ENCODE peak calls at places on chromosomes 2 and 18, in nine cellular contexts. I is bronchial epithelial cell, V is heart right ventricle, G is neural crest cell, S is pancreas, H is nephron progenitor cell, Q is heart left ventricle, L is mesothelial cell of epicardium, T is gastrocnemius medialis. M is an unnamed sample.

GRCh38 chr18:53416985-53417384 is 807.5 kb downstream of the MBD2 start:
- DNase-seq in I (no peak), V (no peak), G (no peak), S (no peak), H (no peak), Q (no peak), L (no peak), T (no peak), M (no peak)

GRCh38 chr18:79484661-79485621 is 89.2 kb downstream of the NFATC1 start:
- DNase-seq in I (peak; percentile 72), V (no peak), G (no peak), S (no peak), H (peak; percentile 53), Q (peak; percentile 74), L (no peak), T (peak; percentile 7), M (peak; percentile 43)

GRCh38 chr2:178997477-178997876 is 52.5 kb downstream of the CCDC141 start:
- DNase-seq in I (no peak), V (no peak), G (no peak), S (no peak), H (no peak), Q (no peak), L (no peak), T (no peak), M (no peak)

GRCh38 chr2:20439503-20439902 is 7.4 kb upstream of the RHOB start:
- DNase-seq in I (no peak), V (peak; percentile 35), G (no peak), S (peak; percentile 3), H (no peak), Q (no peak), L (no peak), T (peak; percentile 35), M (peak; percentile 5)

GRCh38 chr2:85995648-85996529 is 107.1 kb upstream of the ST3GAL5 start:
- DNase-seq in I (no peak), V (no peak), G (no peak), S (no peak), H (no peak), Q (no peak), L (no peak), T (peak; percentile 8), M (no peak)

GRCh38 chr2:161123531-161124030 is 36.6 kb upstream of the TANK start:
- DNase-seq in I (peak; percentile 94), V (no peak), G (no peak), S (no peak), H (no peak), Q (no peak), L (no peak), T (no peak), M (no peak)

GRCh38 chr2:149399934-149400615 is 69.7 kb downstream of the LYPD6 start:
- DNase-seq in I (no peak), V (no peak), G (no peak), S (peak; percentile 15), H (no peak), Q (no peak), L (no peak), T (no peak), M (no peak)

GRCh38 chr18:29169599-29169998 is 992.7 kb upstream of the CDH2 start:
- DNase-seq in I (no peak), V (no peak), G (no peak), S (no peak), H (no peak), Q (no peak), L (no peak), T (no peak), M (no peak)

GRCh38 chr2:134668821-134669220 is 50.0 kb downstream of the TMEM163 start:
- DNase-seq in I (no peak), V (no peak), G (no peak), S (no peak), H (no peak), Q (no peak), L (no peak), T (no peak), M (no peak)

GRCh38 chr2:240644171-240644651 is 18.9 kb downstream of the GPR35 start:
- DNase-seq in I (no peak), V (no peak), G (no peak), S (peak; percentile 2), H (no peak), Q (peak; percentile 44), L (peak; percentile 28), T (no peak), M (no peak)

GRCh38 chr2:152920846-152921245 is 202.4 kb downstream of the ARL6IP6 start:
- DNase-seq in I (peak; percentile 89), V (no peak), G (no peak), S (no peak), H (no peak), Q (no peak), L (no peak), T (no peak), M (no peak)

GRCh38 chr2:238518127-238518827 is 91.5 kb downstream of the ASB1 start:
- DNase-seq in I (no peak), V (no peak), G (no peak), S (no peak), H (no peak), Q (no peak), L (no peak), T (peak; percentile 48), M (peak; percentile 10)

GRCh38 chr2:218979846-218980738 is 4.9 kb downstream of the FEV start:
- DNase-seq in I (peak; percentile 62), V (peak; percentile 79), G (peak; percentile 84), S (peak; percentile 87), H (peak; percentile 94), Q (peak; percentile 88), L (peak; percentile 91), T (peak; percentile 62), M (peak; percentile 72)

GRCh38 chr2:208101716-208102631 is 22.4 kb downstream of the CRYGD start:
- DNase-seq in I (peak; percentile 29), V (no peak), G (no peak), S (no peak), H (no peak), Q (no peak), L (no peak), T (no peak), M (no peak)

GRCh38 chr2:178550352-178550751 is 70.1 kb downstream of the PLEKHA3 start:
- DNase-seq in I (no peak), V (no peak), G (no peak), S (no peak), H (no peak), Q (no peak), L (no peak), T (no peak), M (no peak)

GRCh38 chr2:156379069-156379468 is 46.5 kb upstream of the NR4A2 start:
- DNase-seq in I (no peak), V (no peak), G (no peak), S (no peak), H (no peak), Q (no peak), L (no peak), T (no peak), M (no peak)

GRCh38 chr2:156379714-156380113 is 47.2 kb upstream of the NR4A2 start:
- DNase-seq in I (no peak), V (no peak), G (no peak), S (no peak), H (no peak), Q (no peak), L (no peak), T (no peak), M (no peak)

GRCh38 chr2:156380117-156380645 is 47.7 kb upstream of the NR4A2 start:
- DNase-seq in I (no peak), V (no peak), G (no peak), S (no peak), H (peak; percentile 2), Q (no peak), L (no peak), T (no peak), M (no peak)

GRCh38 chr2:156385242-156385641 is 50.9 kb upstream of the GPD2 start:
- DNase-seq in I (no peak), V (no peak), G (no peak), S (no peak), H (no peak), Q (no peak), L (no peak), T (no peak), M (no peak)

GRCh38 chr2:156383798-156384197 is 51.3 kb upstream of the NR4A2 start:
- DNase-seq in I (no peak), V (no peak), G (no peak), S (no peak), H (no peak), Q (no peak), L (no peak), T (no peak), M (no peak)
- TF ChIP-seq CTCF in I (no peak), V (no peak), G (no peak), S (no peak), H (no peak), Q (no peak), L (no peak), T (no peak), M (no peak)

DNA sequence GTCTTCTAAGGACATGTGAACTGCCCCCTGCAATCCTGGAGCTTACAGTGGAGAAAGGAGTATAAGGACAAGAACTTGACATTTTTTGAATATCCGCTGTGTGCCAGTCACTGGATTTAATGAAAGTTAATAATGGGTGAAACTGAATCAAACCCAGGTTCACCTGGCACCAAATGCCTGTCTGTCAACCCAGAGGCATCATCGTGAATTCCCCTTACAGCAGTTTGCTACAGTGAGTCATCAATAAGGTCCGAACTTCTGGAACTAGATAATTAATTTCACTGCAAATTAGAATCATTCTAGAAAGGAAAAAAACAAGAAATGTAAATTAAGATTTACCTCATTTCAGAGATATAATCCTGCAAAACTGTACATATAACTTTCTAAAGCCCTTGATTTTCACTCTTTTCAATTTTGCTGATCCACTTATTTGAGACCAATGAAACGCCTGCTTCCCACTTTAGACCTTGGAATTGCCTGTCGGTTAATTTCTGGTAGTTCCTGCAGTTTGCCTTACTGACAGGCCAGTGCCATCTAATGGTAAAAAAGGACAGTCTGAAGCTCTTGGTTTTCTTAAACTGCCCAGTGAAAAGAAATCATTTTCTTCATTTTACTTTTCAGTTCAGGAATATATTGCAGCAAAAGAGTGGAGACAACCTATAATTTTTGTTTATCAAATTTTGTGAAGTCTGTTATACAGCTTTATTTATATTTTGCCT is 8.2 kb downstream of the DSG2 start:
- DNase-seq in I (peak; percentile 41), V (no peak), G (no peak), S (no peak), H (no peak), Q (no peak), L (no peak), T (no peak), M (no peak)
- TF ChIP-seq CTCF in I (peak; percentile 21), V (peak; percentile 42), G (peak; percentile 51), S (no peak), H (peak; percentile 8), Q (peak; percentile 15), L (no peak), T (no peak), M (no peak)

GRCh38 chr2:45483997-45484396 is 127.1 kb downstream of the SRBD1 start:
- DNase-seq in I (no peak), V (no peak), G (no peak), S (no peak), H (no peak), Q (no peak), L (no peak), T (no peak), M (no peak)
- TF ChIP-seq CTCF in I (no peak), V (no peak), G (peak; percentile 49), S (no peak), H (peak; percentile 33), Q (no peak), L (no peak), T (no peak), M (no peak)

DNA sequence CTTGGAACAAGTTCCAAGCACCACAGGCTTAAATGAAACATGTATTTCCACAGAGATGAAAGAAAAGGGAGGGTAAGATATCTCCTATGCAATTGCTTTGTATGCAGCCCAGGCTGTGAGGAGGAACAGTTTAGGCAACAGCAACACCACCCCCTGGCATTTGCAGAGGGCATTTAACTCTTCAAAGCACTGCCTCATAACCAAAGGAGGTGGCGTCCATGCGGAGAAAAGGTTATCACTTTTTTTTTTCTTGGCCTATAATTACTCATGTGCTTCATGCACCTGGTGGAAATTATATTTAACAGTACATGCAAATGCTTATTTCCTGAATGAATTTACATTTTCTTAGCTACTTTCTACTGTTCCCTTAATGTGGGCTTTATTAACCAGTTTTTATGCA is 286.0 kb downstream of the LPIN1 start:
- DNase-seq in I (no peak), V (no peak), G (no peak), S (no peak), H (no peak), Q (no peak), L (no peak), T (no peak), M (no peak)
- TF ChIP-seq CTCF in I (peak; percentile 15), V (no peak), G (no peak), S (no peak), H (no peak), Q (no peak), L (no peak), T (no peak), M (no peak)

M was measured in tibial nerve.